ENCODE peak calls at places on chromosomes 11 and 22, in five cellular contexts. One of them, this sample, is unnamed.

GRCh38 chr11:1750481-1750839 is at the start of gene IFITM10:
- DNase-seq in brain microvascular endothelial cell: no peak
- DNase-seq in HCT116: no peak
- DNase-seq in GM20000: no peak
- DNase-seq in AG04449: no peak
- DNase-seq in this sample: peak

GRCh38 chr11:17434108-17434507 is 42.5 kb downstream of the ABCC8 start:
- DNase-seq in GM20000: no peak
- DNase-seq in HCT116: no peak
- DNase-seq in brain microvascular endothelial cell: no peak
- DNase-seq in AG04449: no peak
- DNase-seq in this sample: no peak

GRCh38 chr11:132910016-132910760 is 622.1 kb downstream of the OPCML start:
- DNase-seq in HCT116: no peak
- DNase-seq in brain microvascular endothelial cell: no peak
- DNase-seq in GM20000: no peak
- DNase-seq in AG04449: no peak
- DNase-seq in this sample: no peak

GRCh38 chr22:46113110-46113909 is 37.0 kb upstream of the PPARA start:
- DNase-seq in AG04449: no peak
- DNase-seq in HCT116: no peak
- DNase-seq in brain microvascular endothelial cell: no peak
- DNase-seq in GM20000: no peak
- DNase-seq in this sample: no peak

GRCh38 chr11:129930743-129931142 is 35.4 kb upstream of the NFRKB start:
- DNase-seq in brain microvascular endothelial cell: no peak
- DNase-seq in AG04449: no peak
- DNase-seq in HCT116: no peak
- DNase-seq in GM20000: no peak
- DNase-seq in this sample: no peak

GRCh38 chr11:73223998-73224730 is 6.1 kb downstream of the P2RY2 start:
- DNase-seq in HCT116: no peak
- DNase-seq in brain microvascular endothelial cell: no peak
- DNase-seq in GM20000: no peak
- DNase-seq in AG04449: no peak
- DNase-seq in this sample: no peak

GRCh38 chr22:36977947-36978660 is 41.1 kb downstream of the TST start:
- DNase-seq in HCT116: peak
- DNase-seq in brain microvascular endothelial cell: peak
- DNase-seq in GM20000: peak
- DNase-seq in AG04449: peak
- DNase-seq in this sample: peak

GRCh38 chr22:41252365-41252764 is 11.6 kb upstream of the CHADL start:
- DNase-seq in brain microvascular endothelial cell: no peak
- DNase-seq in GM20000: no peak
- DNase-seq in HCT116: no peak
- DNase-seq in AG04449: no peak
- DNase-seq in this sample: no peak

GRCh38 chr11:46658259-46658658 is 40.9 kb downstream of the ATG13 start:
- DNase-seq in AG04449: no peak
- DNase-seq in HCT116: no peak
- DNase-seq in GM20000: no peak
- DNase-seq in brain microvascular endothelial cell: peak
- DNase-seq in this sample: no peak

GRCh38 chr11:9017773-9018172 is 14.0 kb upstream of the NRIP3 start:
- DNase-seq in brain microvascular endothelial cell: no peak
- DNase-seq in HCT116: no peak
- DNase-seq in GM20000: no peak
- DNase-seq in AG04449: no peak
- DNase-seq in this sample: no peak

GRCh38 chr11:73582636-73583035 is 15.3 kb downstream of the FAM168A start:
- DNase-seq in GM20000: no peak
- DNase-seq in AG04449: no peak
- DNase-seq in HCT116: no peak
- DNase-seq in brain microvascular endothelial cell: no peak
- DNase-seq in this sample: no peak

GRCh38 chr22:47123006-47123826 is 360.8 kb downstream of the TBC1D22A start:
- DNase-seq in HCT116: no peak
- DNase-seq in AG04449: no peak
- DNase-seq in GM20000: no peak
- DNase-seq in brain microvascular endothelial cell: no peak
- DNase-seq in this sample: no peak

GRCh38 chr11:83671295-83671694 is 385.1 kb upstream of the CCDC90B start:
- DNase-seq in GM20000: no peak
- DNase-seq in HCT116: no peak
- DNase-seq in brain microvascular endothelial cell: no peak
- DNase-seq in AG04449: no peak
- DNase-seq in this sample: no peak

GRCh38 chr11:2708151-2708581 is 8.4 kb upstream of the KCNQ1OT1 start:
- DNase-seq in brain microvascular endothelial cell: no peak
- DNase-seq in GM20000: no peak
- DNase-seq in HCT116: no peak
- DNase-seq in AG04449: no peak
- DNase-seq in this sample: no peak

GRCh38 chr22:19213496-19214473 is 35.2 kb upstream of the SLC25A1 start:
- DNase-seq in brain microvascular endothelial cell: no peak
- DNase-seq in AG04449: no peak
- DNase-seq in GM20000: no peak
- DNase-seq in HCT116: no peak
- DNase-seq in this sample: no peak

GRCh38 chr22:24810043-24810749 is 4.2 kb downstream of the SGSM1 start:
- DNase-seq in GM20000: no peak
- DNase-seq in AG04449: no peak
- DNase-seq in HCT116: no peak
- DNase-seq in brain microvascular endothelial cell: no peak
- DNase-seq in this sample: no peak

GRCh38 chr11:82865841-82866240 is 34.4 kb downstream of the PRCP start:
- DNase-seq in AG04449: no peak
- DNase-seq in HCT116: no peak
- DNase-seq in GM20000: no peak
- DNase-seq in brain microvascular endothelial cell: peak
- DNase-seq in this sample: no peak

GRCh38 chr11:26753738-26754504 is 32.1 kb upstream of the SLC5A12 start:
- DNase-seq in brain microvascular endothelial cell: peak
- DNase-seq in AG04449: peak
- DNase-seq in HCT116: peak
- DNase-seq in GM20000: peak
- DNase-seq in this sample: no peak
- TF ChIP-seq CTCF in brain microvascular endothelial cell: peak
- TF ChIP-seq CTCF in AG04449: peak
- TF ChIP-seq CTCF in HCT116: peak
- TF ChIP-seq CTCF in GM20000: peak
- TF ChIP-seq CTCF in this sample: peak

GRCh38 chr11:114846040-114846791 is 167.9 kb downstream of the NXPE2 start:
- DNase-seq in GM20000: no peak
- DNase-seq in HCT116: no peak
- DNase-seq in brain microvascular endothelial cell: no peak
- DNase-seq in AG04449: no peak
- DNase-seq in this sample: no peak
- TF ChIP-seq CTCF in GM20000: no peak
- TF ChIP-seq CTCF in HCT116: no peak
- TF ChIP-seq CTCF in brain microvascular endothelial cell: no peak
- TF ChIP-seq CTCF in AG04449: no peak
- TF ChIP-seq CTCF in this sample: peak

GRCh38 chr11:111513240-111513605 is 1.0 kb upstream of the BTG4 start:
- DNase-seq in GM20000: no peak
- DNase-seq in HCT116: no peak
- DNase-seq in AG04449: no peak
- DNase-seq in brain microvascular endothelial cell: no peak
- DNase-seq in this sample: no peak
- TF ChIP-seq CTCF in GM20000: no peak
- TF ChIP-seq CTCF in HCT116: no peak
- TF ChIP-seq CTCF in AG04449: no peak
- TF ChIP-seq CTCF in brain microvascular endothelial cell: no peak
- TF ChIP-seq CTCF in this sample: no peak

GRCh38 chr22:32204856-32205722 is at the start of gene RFPL2:
- DNase-seq in brain microvascular endothelial cell: peak
- DNase-seq in GM20000: no peak
- DNase-seq in AG04449: no peak
- DNase-seq in HCT116: peak
- DNase-seq in this sample: peak
- TF ChIP-seq CTCF in brain microvascular endothelial cell: no peak
- TF ChIP-seq CTCF in GM20000: no peak
- TF ChIP-seq CTCF in AG04449: no peak
- TF ChIP-seq CTCF in HCT116: peak
- TF ChIP-seq CTCF in this sample: no peak

DNA sequence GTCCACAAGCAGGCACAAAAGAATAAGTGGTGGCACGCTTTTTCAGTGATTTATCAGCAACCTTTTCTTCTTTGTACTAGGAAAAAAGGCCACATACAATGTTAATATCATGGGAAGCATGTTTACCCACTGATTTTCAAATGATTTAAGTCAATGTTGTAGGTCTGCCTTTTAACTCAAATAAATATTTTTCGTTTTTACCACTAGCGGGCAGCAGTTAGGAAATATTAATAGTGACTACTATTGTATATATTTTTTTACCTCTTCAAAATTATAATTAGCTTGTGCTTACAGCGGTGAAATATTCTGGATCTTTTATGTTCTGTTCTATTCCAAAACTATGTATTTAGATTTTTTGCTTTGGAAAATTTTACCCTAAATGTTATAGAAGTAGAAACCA is 6.4 kb upstream of the SLC17A6 start:
- DNase-seq in brain microvascular endothelial cell: no peak
- DNase-seq in GM20000: no peak
- DNase-seq in HCT116: no peak
- DNase-seq in AG04449: no peak
- DNase-seq in this sample: no peak
- TF ChIP-seq CTCF in brain microvascular endothelial cell: no peak
- TF ChIP-seq CTCF in GM20000: no peak
- TF ChIP-seq CTCF in HCT116: no peak
- TF ChIP-seq CTCF in AG04449: no peak
- TF ChIP-seq CTCF in this sample: no peak

DNA sequence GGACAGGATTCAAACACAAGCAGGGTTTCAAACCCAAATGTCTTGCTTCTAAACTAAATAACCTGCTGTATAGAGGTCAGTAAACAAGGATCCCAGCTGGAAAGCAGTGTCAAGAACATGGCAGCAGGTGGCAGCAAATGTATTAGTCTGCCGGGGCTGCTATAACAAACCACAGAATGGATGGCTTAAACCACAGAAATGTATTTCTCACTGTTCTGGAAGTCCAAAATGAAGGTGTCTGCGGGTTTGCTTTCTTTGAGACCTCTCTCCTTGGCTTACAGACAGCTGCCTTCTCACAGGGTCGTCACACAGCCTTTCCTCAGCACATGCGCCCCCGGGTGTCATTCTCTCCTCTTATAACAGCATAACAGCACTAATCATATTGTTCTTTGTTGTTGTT is 65.1 kb upstream of the LRRC55 start:
- DNase-seq in brain microvascular endothelial cell: peak
- DNase-seq in GM20000: peak
- DNase-seq in AG04449: peak
- DNase-seq in HCT116: peak
- DNase-seq in this sample: peak
- TF ChIP-seq CTCF in brain microvascular endothelial cell: peak
- TF ChIP-seq CTCF in GM20000: no peak
- TF ChIP-seq CTCF in AG04449: peak
- TF ChIP-seq CTCF in HCT116: peak
- TF ChIP-seq CTCF in this sample: peak

GRCh38 chr11:122285021-122285420 is 169.0 kb upstream of the BLID start:
- DNase-seq in AG04449: no peak
- DNase-seq in GM20000: no peak
- DNase-seq in brain microvascular endothelial cell: no peak
- DNase-seq in HCT116: no peak
- DNase-seq in this sample: no peak
- TF ChIP-seq CTCF in AG04449: no peak
- TF ChIP-seq CTCF in GM20000: no peak
- TF ChIP-seq CTCF in brain microvascular endothelial cell: no peak
- TF ChIP-seq CTCF in HCT116: no peak
- TF ChIP-seq CTCF in this sample: no peak

This sample was measured in GM13976.